ENCODE peak calls at places on chromosomes 11 and 22, in seven cellular contexts. V is neural progenitor cell, X is left ventricle myocardium inferior, I is lower lobe of right lung, B is colonic mucosa, F is GM12865, Y is fibroblast of pulmonary artery. E is an unnamed sample.

GRCh38 chr11:126476256-126476970 is 120.9 kb downstream of the ST3GAL4 start:
- DNase-seq in V (peak), X (no peak), I (no peak), B (no peak), F (no peak), Y (no peak), E (no peak)

GRCh38 chr22:42401562-42402334 is 30.5 kb downstream of the NFAM1 start:
- DNase-seq in V (no peak), X (no peak), I (no peak), B (no peak), F (no peak), Y (no peak), E (no peak)

GRCh38 chr22:37624017-37624365 is 15.4 kb downstream of the GGA1 start:
- DNase-seq in V (no peak), X (no peak), I (peak), B (peak), F (no peak), Y (no peak), E (no peak)

GRCh38 chr11:15871904-15872303 is 484.4 kb downstream of the SOX6 start:
- DNase-seq in V (no peak), X (no peak), I (no peak), B (no peak), F (no peak), Y (no peak), E (no peak)

GRCh38 chr22:43293661-43294392 is 49.3 kb downstream of the SCUBE1 start:
- DNase-seq in V (peak), X (no peak), I (peak), B (peak), F (no peak), Y (peak), E (no peak)

GRCh38 chr11:111905391-111905790 is 6.2 kb downstream of the CRYAB start:
- DNase-seq in V (no peak), X (no peak), I (no peak), B (no peak), F (no peak), Y (no peak), E (no peak)

GRCh38 chr22:39773976-39774539 is 119.5 kb downstream of the ENTHD1 start:
- DNase-seq in V (no peak), X (no peak), I (no peak), B (peak), F (peak), Y (no peak), E (peak)

GRCh38 chr11:112506852-112507251 is 246.2 kb upstream of the PLET1 start:
- DNase-seq in V (no peak), X (no peak), I (no peak), B (no peak), F (no peak), Y (no peak), E (no peak)

GRCh38 chr22:50192056-50192824 is 6.5 kb downstream of the TRABD start:
- DNase-seq in V (no peak), X (no peak), I (no peak), B (no peak), F (peak), Y (no peak), E (no peak)

GRCh38 chr11:61138940-61139339 is 22.3 kb downstream of the VPS37C start:
- DNase-seq in V (no peak), X (no peak), I (no peak), B (no peak), F (no peak), Y (peak), E (no peak)

GRCh38 chr11:116702772-116703360 is 69.9 kb downstream of the BUD13 start:
- DNase-seq in V (no peak), X (no peak), I (peak), B (no peak), F (no peak), Y (no peak), E (peak)

GRCh38 chr11:64248578-64248977 is 1.8 kb upstream of the PPP1R14B start:
- DNase-seq in V (peak), X (no peak), I (no peak), B (no peak), F (no peak), Y (no peak), E (no peak)

GRCh38 chr11:36425593-36426206 is 84.4 kb downstream of the TRAF6 start:
- DNase-seq in V (no peak), X (no peak), I (no peak), B (no peak), F (no peak), Y (peak), E (no peak)

GRCh38 chr11:106202935-106203620 is 125.6 kb downstream of the AASDHPPT start:
- DNase-seq in V (no peak), X (no peak), I (no peak), B (no peak), F (no peak), Y (no peak), E (no peak)

GRCh38 chr22:21697021-21697771 is 31.4 kb downstream of the PPIL2 start:
- DNase-seq in V (no peak), X (no peak), I (no peak), B (no peak), F (no peak), Y (no peak), E (no peak)

GRCh38 chr22:44398791-44399190 is 86.0 kb upstream of the SHISAL1 start:
- DNase-seq in V (no peak), X (peak), I (no peak), B (peak), F (no peak), Y (no peak), E (no peak)

GRCh38 chr11:59615132-59615636 is 390 bp downstream of the OSBP start:
- DNase-seq in V (no peak), X (peak), I (peak), B (peak), F (peak), Y (no peak), E (peak)

GRCh38 chr11:1952806-1953482 is 5.8 kb downstream of the MRPL23 start:
- DNase-seq in V (no peak), X (no peak), I (peak), B (no peak), F (no peak), Y (no peak), E (no peak)

GRCh38 chr11:119687220-119688046 is 41.6 kb downstream of the NECTIN1 start:
- DNase-seq in V (no peak), X (no peak), I (no peak), B (no peak), F (no peak), Y (no peak), E (no peak)

GRCh38 chr22:27791494-27792241 is 9.9 kb downstream of the MN1 start:
- DNase-seq in V (no peak), X (no peak), I (no peak), B (no peak), F (no peak), Y (no peak), E (no peak)

GRCh38 chr11:131760191-131760951 is 390.0 kb downstream of the NTM start:
- DNase-seq in V (peak), X (no peak), I (no peak), B (no peak), F (no peak), Y (peak), E (no peak)

GRCh38 chr11:1234054-1234720 is 11.3 kb downstream of the MUC5B start:
- DNase-seq in V (no peak), X (peak), I (peak), B (peak), F (no peak), Y (no peak), E (no peak)

GRCh38 chr22:32528984-32529982 is 54.7 kb downstream of the FBXO7 start:
- DNase-seq in V (peak), X (peak), I (peak), B (peak), F (peak), Y (peak), E (peak)

GRCh38 chr11:2510626-2511402 is 66.0 kb downstream of the KCNQ1 start:
- DNase-seq in V (no peak), X (peak), I (peak), B (no peak), F (no peak), Y (no peak), E (no peak)

GRCh38 chr11:71096751-71097388 is 155.5 kb downstream of the SHANK2 start:
- DNase-seq in V (no peak), X (no peak), I (no peak), B (no peak), F (no peak), Y (no peak), E (no peak)

GRCh38 chr11:22151795-22152194 is 41.1 kb upstream of the ANO5 start:
- DNase-seq in V (no peak), X (no peak), I (no peak), B (no peak), F (no peak), Y (no peak), E (no peak)

GRCh38 chr11:43987384-43988039 is 45.1 kb downstream of the C11orf96 start:
- DNase-seq in V (no peak), X (peak), I (peak), B (peak), F (no peak), Y (peak), E (no peak)

GRCh38 chr22:47626428-47627390 is 864.3 kb downstream of the TBC1D22A start:
- DNase-seq in V (no peak), X (no peak), I (no peak), B (no peak), F (no peak), Y (no peak), E (no peak)

GRCh38 chr22:35618427-35619223 is 1.5 kb upstream of the MB start:
- DNase-seq in V (no peak), X (no peak), I (no peak), B (no peak), F (no peak), Y (no peak), E (no peak)

GRCh38 chr22:28799834-28800307 is 498 bp downstream of the XBP1 start:
- DNase-seq in V (peak), X (peak), I (peak), B (peak), F (peak), Y (peak), E (no peak)

GRCh38 chr11:79050784-79051183 is 390.0 kb downstream of the TENM4 start:
- DNase-seq in V (no peak), X (peak), I (no peak), B (no peak), F (no peak), Y (peak), E (no peak)

GRCh38 chr11:45724145-45724544 is 58.7 kb upstream of the CHST1 start:
- DNase-seq in V (no peak), X (no peak), I (no peak), B (no peak), F (no peak), Y (no peak), E (no peak)

GRCh38 chr22:45922256-45922655 is 54.7 kb downstream of the WNT7B start:
- DNase-seq in V (no peak), X (no peak), I (no peak), B (no peak), F (no peak), Y (no peak), E (no peak)

GRCh38 chr11:45097721-45098493 is 48.5 kb upstream of the PRDM11 start:
- DNase-seq in V (peak), X (no peak), I (no peak), B (peak), F (peak), Y (peak), E (peak)

GRCh38 chr11:116035972-116036371 is 531.8 kb upstream of the CADM1 start:
- DNase-seq in V (no peak), X (no peak), I (no peak), B (no peak), F (no peak), Y (no peak), E (no peak)

GRCh38 chr11:12901272-12901671 is 107.8 kb upstream of the RASSF10 start:
- DNase-seq in V (no peak), X (no peak), I (no peak), B (no peak), F (peak), Y (peak), E (no peak)

GRCh38 chr11:120381401-120381800 is 45.2 kb downstream of the ARHGEF12 start:
- DNase-seq in V (no peak), X (no peak), I (no peak), B (no peak), F (no peak), Y (no peak), E (no peak)

GRCh38 chr11:35892166-35892565 is 51.7 kb upstream of the LDLRAD3 start:
- DNase-seq in V (no peak), X (no peak), I (no peak), B (no peak), F (no peak), Y (no peak), E (no peak)

GRCh38 chr22:24011735-24012068 is 598 bp downstream of the CABIN1 start:
- DNase-seq in V (no peak), X (no peak), I (no peak), B (no peak), F (no peak), Y (no peak), E (no peak)

DNA sequence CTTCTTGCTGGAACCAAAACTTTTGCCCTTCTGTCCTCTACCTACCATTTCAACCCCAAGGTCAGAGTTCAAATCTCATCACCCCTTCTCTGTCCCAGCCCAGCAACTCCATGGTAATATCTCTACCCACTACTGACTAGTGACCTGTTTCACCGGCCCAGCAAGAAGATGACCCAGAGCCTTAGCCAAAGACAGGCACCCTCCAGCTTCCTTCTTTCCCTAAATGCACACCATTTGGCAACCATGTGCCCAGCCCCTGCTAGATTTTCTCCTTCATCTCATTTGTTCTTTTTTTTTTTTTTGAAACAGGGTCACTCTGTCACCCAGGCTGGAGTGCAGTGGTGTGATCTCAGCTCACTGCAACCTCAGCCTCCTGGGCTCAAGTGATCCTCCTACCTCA is 14.9 kb downstream of the ARAP1 start:
- DNase-seq in V (no peak), X (no peak), I (no peak), B (no peak), F (no peak), Y (no peak), E (no peak)
- H3K4me3 ChIP-seq in V (no peak), X (no peak), I (peak), B (no peak), F (no peak), Y (no peak), E (no peak)

DNA sequence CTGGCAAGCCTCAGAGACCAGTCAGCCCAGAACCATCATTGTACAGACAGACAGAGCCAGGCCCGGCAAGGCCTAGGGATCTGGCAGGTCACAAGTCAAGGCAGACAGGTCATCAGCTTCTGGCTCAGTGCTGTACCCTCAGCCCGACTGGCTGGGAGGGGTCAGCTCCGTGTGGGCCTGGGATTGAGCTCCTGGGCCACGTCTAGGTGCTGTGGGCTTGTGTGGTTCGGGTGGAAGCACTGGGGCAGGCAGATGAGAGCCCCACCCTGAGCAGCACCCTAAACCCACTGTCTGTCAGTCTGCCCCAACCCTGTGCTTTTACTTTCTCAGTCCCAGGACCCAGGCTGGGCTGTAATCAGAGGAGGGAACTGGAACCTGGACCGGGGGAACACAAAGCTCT is 26.9 kb upstream of the P2RY2 start:
- DNase-seq in V (no peak), X (no peak), I (no peak), B (no peak), F (no peak), Y (no peak), E (no peak)
- H3K4me3 ChIP-seq in V (no peak), X (no peak), I (no peak), B (no peak), F (no peak), Y (no peak), E (no peak)

GRCh38 chr22:30422481-30423295 is 2.9 kb upstream of the MTFP1 start:
- DNase-seq in V (peak), X (peak), I (peak), B (peak), F (no peak), Y (peak), E (no peak)

GRCh38 chr22:30423959-30424380 is 1.6 kb upstream of the MTFP1 start:
- DNase-seq in V (peak), X (peak), I (peak), B (peak), F (peak), Y (peak), E (peak)

GRCh38 chr22:30423296-30423958 is 2.1 kb upstream of the MTFP1 start:
- DNase-seq in V (no peak), X (peak), I (peak), B (no peak), F (peak), Y (no peak), E (no peak)

GRCh38 chr22:30420401-30421178 is 5.0 kb upstream of the MTFP1 start:
- DNase-seq in V (no peak), X (no peak), I (no peak), B (no peak), F (no peak), Y (peak), E (no peak)

GRCh38 chr22:30421695-30422480 is 3.7 kb upstream of the MTFP1 start:
- DNase-seq in V (no peak), X (no peak), I (no peak), B (peak), F (no peak), Y (no peak), E (no peak)
- H3K4me3 ChIP-seq in V (peak), X (peak), I (no peak), B (no peak), F (peak), Y (peak), E (no peak)

DNA sequence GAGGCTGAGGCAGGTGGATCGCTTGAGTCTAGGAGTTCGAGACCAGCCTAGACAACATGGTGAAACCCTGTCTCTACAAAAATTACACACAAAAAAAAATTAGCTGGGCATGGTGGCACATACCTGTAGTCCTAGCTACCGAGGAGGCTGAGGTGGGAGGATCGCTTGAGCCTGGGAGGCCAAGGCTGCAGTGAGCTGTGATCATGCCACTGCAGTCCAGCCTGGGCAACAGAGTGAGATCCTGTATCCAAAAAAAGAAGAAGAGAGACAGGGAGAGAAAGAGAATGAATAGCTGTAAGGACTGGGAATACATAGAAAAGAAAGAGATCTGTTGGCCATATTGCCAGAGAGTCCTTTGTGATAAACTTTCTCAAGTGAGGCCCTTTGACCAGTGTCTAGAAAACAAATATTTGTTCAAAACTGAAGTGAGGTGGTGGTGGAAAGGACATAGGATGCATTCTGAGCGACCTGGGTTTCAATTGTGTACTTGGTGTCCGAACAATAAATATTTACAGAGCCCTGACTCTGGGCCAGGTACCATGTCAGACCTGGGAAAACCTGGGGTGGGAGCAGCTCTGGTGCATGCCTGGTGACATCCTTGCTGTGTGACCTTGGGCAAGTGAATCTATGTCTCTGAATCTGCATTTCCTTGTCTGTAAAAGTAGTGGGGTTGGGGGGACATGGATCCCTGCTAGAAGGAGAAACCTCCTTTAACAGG is 89.6 kb upstream of the CRYBB3 start:
- DNase-seq in V (no peak), X (no peak), I (no peak), B (no peak), F (no peak), Y (no peak), E (no peak)
- H3K4me3 ChIP-seq in V (no peak), X (no peak), I (no peak), B (no peak), F (no peak), Y (no peak), E (no peak)

DNA sequence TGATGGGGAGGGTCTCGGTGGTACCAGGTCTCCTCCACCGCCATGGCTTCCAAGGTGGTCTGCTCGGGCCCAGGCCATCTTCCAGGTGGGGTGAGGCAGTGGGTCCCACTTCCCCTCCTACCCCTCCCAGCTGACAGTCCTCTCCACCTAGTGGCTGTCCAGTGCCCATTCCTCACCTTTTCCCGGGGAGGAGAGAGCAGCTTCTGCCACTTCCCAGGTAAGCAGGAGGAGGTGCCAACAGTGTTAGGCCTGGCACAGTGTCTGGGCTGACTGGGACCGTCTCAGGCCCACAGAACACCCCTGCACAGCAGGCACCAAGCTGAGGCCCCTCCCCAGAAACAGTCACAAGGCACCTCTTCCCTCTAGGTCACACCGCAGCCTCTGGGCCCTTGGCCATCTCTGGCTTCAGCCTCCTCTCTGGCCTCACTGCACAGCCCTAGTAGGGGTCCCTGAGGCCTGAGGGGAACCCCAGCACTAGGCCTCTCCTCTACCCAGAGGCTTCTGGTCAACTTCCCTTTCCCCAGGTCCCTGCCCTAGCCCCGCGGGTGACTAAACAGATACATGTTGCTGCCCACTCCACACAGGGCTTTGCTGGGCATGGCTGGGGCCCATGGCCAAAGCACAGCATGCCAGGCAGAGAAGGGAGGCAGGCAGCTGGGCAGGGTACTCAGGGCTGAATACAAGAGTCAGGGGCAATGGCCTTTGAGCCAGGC is 2.3 kb upstream of the ANKRD13D start:
- DNase-seq in V (no peak), X (peak), I (peak), B (no peak), F (no peak), Y (no peak), E (no peak)
- H3K4me3 ChIP-seq in V (no peak), X (no peak), I (peak), B (no peak), F (no peak), Y (no peak), E (peak)